ENCODE peak calls at places on chromosome X, in eight cellular contexts. G is activated CD8-positive, alpha-beta memory T cell treated with anti-CD3 and anti-CD28 coated beads for 48 hours; P is adrenal gland; E is activated T-cell treated with anti-CD3 and anti-CD28 coated beads for 48 hours; N is hypothalamus; O is D341Med; F is uterus; W is AG20443. C is an unnamed sample.

GRCh38 chrX:149638860-149639259 is 7.3 kb upstream of the TMEM185A start:
- DNase-seq in P (no peak), N (no peak), F (no peak), G (no peak), O (no peak), E (no peak), W (peak), C (no peak)

GRCh38 chrX:70979136-70979762 is 48.4 kb upstream of the SLC7A3 start:
- DNase-seq in G (no peak), N (no peak), P (peak), E (no peak), F (no peak), O (peak), W (peak), C (no peak)

GRCh38 chrX:151505796-151506195 is 57.7 kb upstream of the PASD1 start:
- DNase-seq in O (peak), G (no peak), E (peak), F (no peak), W (peak), N (no peak), P (peak), C (no peak)

GRCh38 chrX:155027509-155028066 is 944 bp downstream of the FUNDC2 start:
- DNase-seq in G (no peak), F (peak), O (no peak), W (peak), E (no peak), N (no peak), P (no peak), C (no peak)

GRCh38 chrX:6990552-6991193 is 156.8 kb upstream of the STS start:
- DNase-seq in G (no peak), F (no peak), W (no peak), P (no peak), O (no peak), E (no peak), N (no peak), C (no peak)

GRCh38 chrX:16114640-16115039 is 8.7 kb upstream of the GRPR start:
- DNase-seq in E (no peak), P (no peak), G (no peak), F (no peak), O (no peak), W (peak), N (no peak), C (no peak)

GRCh38 chrX:45801554-45801953 is 600.9 kb upstream of the DIPK2B start:
- DNase-seq in F (no peak), N (no peak), P (no peak), G (no peak), W (no peak), E (no peak), O (no peak), C (no peak)

GRCh38 chrX:46941341-46941740 is 29.1 kb downstream of the JADE3 start:
- DNase-seq in G (no peak), O (no peak), P (no peak), E (no peak), W (no peak), N (no peak), F (no peak), C (no peak)

GRCh38 chrX:9555354-9555753 is 90.5 kb downstream of the TBL1X start:
- DNase-seq in W (no peak), O (no peak), F (no peak), N (no peak), G (no peak), E (no peak), P (no peak), C (no peak)

GRCh38 chrX:38318196-38318595 is 9.1 kb downstream of the RPGR start:
- DNase-seq in N (no peak), W (no peak), E (no peak), P (no peak), O (no peak), G (no peak), F (no peak), C (no peak)

C was measured in transverse colon.